ENCODE peak calls at places on chromosomes 4 and X, in five cellular contexts. U, P, J, I and V are unnamed samples.

GRCh38 chr4:112853662-112854256 is 195.7 kb upstream of the ANK2 start:
- DNase-seq in P (no peak), I (no peak), J (no peak), U (no peak), V (no peak)

GRCh38 chrX:10597871-10598270 is 22.5 kb downstream of the MID1 start:
- DNase-seq in P (no peak), J (no peak), I (no peak), U (no peak), V (peak)

GRCh38 chrX:9829308-9830267 is 43.4 kb downstream of the SHROOM2 start:
- DNase-seq in U (peak), I (no peak), J (no peak), P (peak), V (no peak)

GRCh38 chr4:70734168-70734954 is 12.6 kb downstream of the RUFY3 start:
- DNase-seq in I (no peak), U (peak), P (peak), J (no peak), V (no peak)

GRCh38 chr4:820230-821172 is 5.4 kb downstream of the CPLX1 start:
- DNase-seq in U (no peak), J (no peak), I (no peak), P (no peak), V (no peak)

GRCh38 chrX:2463973-2464676 is 36.7 kb downstream of the DHRSX start:
- DNase-seq in J (no peak), U (peak), I (no peak), P (no peak), V (no peak)

GRCh38 chr4:37686373-37687174 is at the start of gene RELL1:
- DNase-seq in I (peak), U (peak), J (peak), P (peak), V (peak)

GRCh38 chr4:101256222-101256621 is 91.1 kb downstream of the PPP3CA start:
- DNase-seq in I (no peak), J (no peak), U (no peak), P (no peak), V (no peak)

GRCh38 chrX:154596290-154596929 is 11.5 kb downstream of the CTAG1A start:
- DNase-seq in I (no peak), P (no peak), U (peak), J (no peak), V (no peak)

GRCh38 chr4:129822708-129823504 is 727.0 kb downstream of the C4orf33 start:
- DNase-seq in U (peak), P (no peak), J (no peak), I (peak), V (no peak)

GRCh38 chr4:90833698-90834097 is 706.5 kb downstream of the CCSER1 start:
- DNase-seq in J (no peak), I (no peak), P (no peak), U (no peak), V (no peak)

GRCh38 chr4:76666940-76667532 is 230.9 kb downstream of the SOWAHB start:
- DNase-seq in J (no peak), U (no peak), P (no peak), I (no peak), V (no peak)

GRCh38 chr4:69977582-69977981 is 12.1 kb upstream of the CSN2 start:
- DNase-seq in J (no peak), U (peak), I (no peak), P (no peak), V (no peak)

GRCh38 chr4:77251751-77252150 is 94.7 kb downstream of the CCNG2 start:
- DNase-seq in I (no peak), U (no peak), J (no peak), P (no peak), V (no peak)

GRCh38 chr4:17577660-17578481 is 873 bp downstream of the LAP3 start:
- DNase-seq in U (peak), I (no peak), P (peak), J (peak), V (peak)

GRCh38 chr4:83124079-83124780 is 9.7 kb upstream of the PLAC8 start:
- DNase-seq in I (no peak), U (no peak), P (no peak), J (no peak), V (no peak)

GRCh38 chr4:170990989-170991589 is 822.1 kb upstream of the GALNTL6 start:
- DNase-seq in J (peak), U (no peak), P (peak), I (no peak), V (no peak)

GRCh38 chrX:108292053-108292452 is 146.2 kb downstream of the COL4A6 start:
- DNase-seq in J (no peak), I (no peak), U (no peak), P (no peak), V (no peak)

GRCh38 chr4:2716236-2716635 is 39.9 kb downstream of the TNIP2 start:
- DNase-seq in I (no peak), P (no peak), J (no peak), U (no peak), V (no peak)

GRCh38 chr4:1471443-1472147 is 65.4 kb upstream of the NKX1-1 start:
- DNase-seq in U (no peak), I (no peak), J (no peak), P (no peak), V (peak)

GRCh38 chr4:33914386-33914785 is 2329.9 kb downstream of the ARAP2 start:
- DNase-seq in I (no peak), J (no peak), U (no peak), P (no peak), V (no peak)

GRCh38 chr4:184267673-184268573 is 50.2 kb upstream of the ENPP6 start:
- DNase-seq in P (peak), J (no peak), I (no peak), U (peak), V (no peak)

GRCh38 chrX:10233173-10233572 is 76.4 kb downstream of the CLCN4 start:
- DNase-seq in P (no peak), J (no peak), U (peak), I (no peak), V (peak)

GRCh38 chrX:71910526-71911022 is at the start of gene NHSL2:
- DNase-seq in U (peak), I (no peak), J (no peak), P (peak), V (peak)

GRCh38 chrX:20026278-20026677 is 35.4 kb upstream of the BCLAF3 start:
- DNase-seq in U (peak), I (no peak), P (no peak), J (no peak), V (no peak)

GRCh38 chr4:151887151-151887815 is 126.5 kb upstream of the GATB start:
- DNase-seq in P (peak), I (no peak), U (peak), J (no peak), V (no peak)

GRCh38 chr4:87734936-87735335 is 64.4 kb upstream of the IBSP start:
- DNase-seq in P (no peak), J (no peak), I (no peak), U (no peak), V (no peak)

GRCh38 chr4:52848255-52848654 is 13.9 kb upstream of the RASL11B start:
- DNase-seq in I (no peak), J (no peak), U (no peak), P (no peak), V (no peak)

GRCh38 chrX:372856-373640 is 13.7 kb downstream of the PPP2R3B start:
- DNase-seq in P (no peak), I (no peak), J (peak), U (peak), V (peak)

GRCh38 chrX:153637121-153638040 is 9.6 kb upstream of the DUSP9 start:
- DNase-seq in J (no peak), U (no peak), I (no peak), P (no peak), V (no peak)

GRCh38 chr4:78525559-78525958 is 26.0 kb upstream of the ANXA3 start:
- DNase-seq in U (no peak), P (no peak), I (no peak), J (no peak), V (no peak)

GRCh38 chr4:109735566-109736454 is 5.9 kb upstream of the PLA2G12A start:
- DNase-seq in U (peak), J (no peak), P (no peak), I (no peak), V (no peak)

GRCh38 chr4:148004228-148004813 is 272.4 kb downstream of the ARHGAP10 start:
- DNase-seq in P (no peak), U (no peak), J (no peak), I (peak), V (no peak)

GRCh38 chr4:6019316-6020263 is 1.4 kb upstream of the C4orf50 start:
- DNase-seq in U (peak), I (no peak), P (peak), J (peak), V (peak)

GRCh38 chrX:53089224-53089842 is 4.6 kb upstream of the KANTR start:
- DNase-seq in P (peak), U (peak), J (no peak), I (no peak), V (peak)

GRCh38 chr4:31291238-31291637 is 571.1 kb downstream of the PCDH7 start:
- DNase-seq in U (no peak), J (no peak), I (no peak), P (no peak), V (no peak)

GRCh38 chr4:110620352-110621327 is 2.2 kb downstream of the PITX2 start:
- DNase-seq in U (peak), P (peak), I (no peak), J (peak), V (peak)

GRCh38 chr4:37762294-37763163 is 64.0 kb upstream of the PGM2 start:
- DNase-seq in J (no peak), U (peak), P (no peak), I (no peak), V (no peak)

GRCh38 chr4:85825937-85826678 is 351.2 kb downstream of the ARHGAP24 start:
- DNase-seq in U (peak), J (peak), P (no peak), I (no peak), V (peak)
- TF ChIP-seq CTCF in U (peak), J (peak), P (no peak), I (no peak), V (no peak)

GRCh38 chr4:169293343-169294176 is 22.8 kb upstream of the SH3RF1 start:
- DNase-seq in U (no peak), J (no peak), I (no peak), P (peak), V (no peak)
- TF ChIP-seq CTCF in U (no peak), J (no peak), I (no peak), P (no peak), V (no peak)

GRCh38 chr4:169414913-169415312 is 144.2 kb upstream of the SH3RF1 start:
- DNase-seq in J (no peak), P (no peak), U (no peak), I (no peak), V (no peak)

GRCh38 chr4:169416461-169416860 is 145.7 kb upstream of the SH3RF1 start:
- DNase-seq in J (no peak), I (no peak), P (no peak), U (no peak), V (no peak)

GRCh38 chr4:169410839-169411770 is 140.3 kb upstream of the SH3RF1 start:
- DNase-seq in J (no peak), U (peak), I (no peak), P (peak), V (no peak)

GRCh38 chr4:169407217-169407845 is 136.6 kb upstream of the SH3RF1 start:
- DNase-seq in J (no peak), U (peak), P (no peak), I (no peak), V (no peak)

DNA sequence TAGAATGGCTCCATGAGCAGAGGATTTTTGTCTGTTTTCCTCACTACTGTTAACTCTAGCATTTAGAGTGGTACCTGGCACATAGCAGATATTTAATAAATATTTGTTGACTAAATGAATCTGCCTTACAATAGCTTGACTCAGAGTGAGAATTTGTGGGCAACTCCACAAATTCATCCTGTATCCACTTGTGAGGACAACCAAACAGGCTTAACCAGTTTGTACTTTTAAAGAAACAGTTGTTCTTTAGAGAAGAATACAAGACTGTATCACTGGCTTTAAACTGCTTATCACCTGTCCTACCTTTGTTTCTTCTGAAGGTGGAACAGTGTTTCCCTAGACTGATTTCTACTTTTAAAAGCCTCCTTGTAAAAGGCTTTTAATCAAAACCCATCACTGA is 141.3 kb upstream of the SH3RF1 start:
- DNase-seq in U (no peak), P (no peak), I (no peak), J (no peak), V (no peak)
- TF ChIP-seq CTCF in U (no peak), P (no peak), I (no peak), J (no peak), V (no peak)

GRCh38 chr4:97984545-97985131 is 158.6 kb downstream of the STPG2 start:
- DNase-seq in P (no peak), I (no peak), U (no peak), J (no peak), V (peak)

GRCh38 chr4:97990409-97990808 is 152.9 kb downstream of the STPG2 start:
- DNase-seq in J (no peak), I (no peak), P (no peak), U (no peak), V (no peak)

GRCh38 chr4:97987019-97987648 is 156.1 kb downstream of the STPG2 start:
- DNase-seq in P (peak), I (no peak), U (peak), J (no peak), V (no peak)
- TF ChIP-seq CTCF in P (peak), I (no peak), U (no peak), J (peak), V (peak)

DNA sequence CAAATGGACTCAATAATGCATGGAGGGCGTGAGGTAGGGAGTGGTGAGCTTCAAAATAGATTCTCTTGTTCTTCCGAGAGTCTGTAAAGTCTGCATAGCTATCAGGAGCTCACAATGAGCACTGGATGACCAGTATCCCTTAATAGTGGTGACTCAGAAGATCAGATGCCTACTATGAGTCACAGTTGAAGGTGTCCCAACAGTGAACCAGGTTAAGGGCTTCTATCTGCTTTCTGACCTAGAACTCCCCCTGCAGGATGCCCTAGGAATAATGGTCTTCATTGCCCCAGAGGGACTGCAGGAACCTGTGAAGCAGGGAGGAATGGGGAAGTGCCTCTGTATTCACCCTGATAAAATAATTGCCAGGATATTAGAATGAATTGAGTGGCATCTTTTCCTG is 22.1 kb downstream of the DGKK start:
- DNase-seq in P (no peak), U (no peak), I (no peak), J (no peak), V (no peak)
- TF ChIP-seq CTCF in P (peak), U (no peak), I (no peak), J (no peak), V (no peak)

DNA sequence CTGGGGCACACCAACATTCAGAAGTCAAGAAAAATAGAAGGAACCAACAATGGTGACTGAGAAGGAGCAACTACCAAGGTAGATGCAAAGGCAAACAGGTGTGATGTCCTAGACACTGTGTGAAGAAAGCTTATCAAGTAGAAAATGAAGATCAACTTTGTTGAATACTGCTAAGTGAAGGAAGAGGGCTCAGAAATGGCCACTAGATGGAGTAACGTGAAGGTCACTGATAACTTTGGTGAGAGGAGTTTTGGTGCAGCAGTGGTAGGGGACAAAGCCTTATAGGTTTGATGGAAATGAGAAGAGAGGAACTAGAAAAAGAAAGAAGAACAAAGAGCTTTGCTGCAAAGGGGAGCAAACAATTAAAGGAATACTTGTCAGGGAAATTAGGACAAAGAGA is 23.5 kb downstream of the OTC start:
- DNase-seq in I (no peak), P (peak), U (no peak), J (no peak), V (no peak)
- TF ChIP-seq CTCF in I (no peak), P (peak), U (peak), J (peak), V (peak)